ENCODE peak calls at places on chromosome 1, in six cellular contexts. One of them, this sample, is unnamed.

GRCh38 chr1:190179817-190180216 is 297.8 kb downstream of the BRINP3 start:
- DNase-seq in stimulated activated CD4-positive, alpha-beta T cell treated with anti-CD3 and anti-CD28 coated beads, Interleukin-15, amount 100 ng/mL, for 24 hours: no peak
- DNase-seq in neural progenitor cell: no peak
- DNase-seq in astrocyte of the cerebellum: no peak
- DNase-seq in AG04449: no peak
- DNase-seq in CD8-positive, alpha-beta memory T cell: no peak
- DNase-seq in this sample: no peak

GRCh38 chr1:33183306-33183705 is 1.5 kb upstream of the TRIM62 start:
- DNase-seq in stimulated activated CD4-positive, alpha-beta T cell treated with anti-CD3 and anti-CD28 coated beads, Interleukin-15, amount 100 ng/mL, for 24 hours: no peak
- DNase-seq in neural progenitor cell: no peak
- DNase-seq in astrocyte of the cerebellum: no peak
- DNase-seq in AG04449: no peak
- DNase-seq in CD8-positive, alpha-beta memory T cell: no peak
- DNase-seq in this sample: no peak

GRCh38 chr1:112605633-112606327 is 13.2 kb downstream of the ST7L start:
- DNase-seq in stimulated activated CD4-positive, alpha-beta T cell treated with anti-CD3 and anti-CD28 coated beads, Interleukin-15, amount 100 ng/mL, for 24 hours: no peak
- DNase-seq in neural progenitor cell: no peak
- DNase-seq in astrocyte of the cerebellum: no peak
- DNase-seq in AG04449: no peak
- DNase-seq in CD8-positive, alpha-beta memory T cell: no peak
- DNase-seq in this sample: no peak

GRCh38 chr1:211829343-211830054 is 1.1 kb downstream of the LPGAT1 start:
- DNase-seq in stimulated activated CD4-positive, alpha-beta T cell treated with anti-CD3 and anti-CD28 coated beads, Interleukin-15, amount 100 ng/mL, for 24 hours: peak
- DNase-seq in neural progenitor cell: peak
- DNase-seq in astrocyte of the cerebellum: no peak
- DNase-seq in AG04449: no peak
- DNase-seq in CD8-positive, alpha-beta memory T cell: no peak
- DNase-seq in this sample: no peak

GRCh38 chr1:214637722-214638473 is 34.9 kb downstream of the CENPF start:
- DNase-seq in stimulated activated CD4-positive, alpha-beta T cell treated with anti-CD3 and anti-CD28 coated beads, Interleukin-15, amount 100 ng/mL, for 24 hours: peak
- DNase-seq in neural progenitor cell: peak
- DNase-seq in astrocyte of the cerebellum: peak
- DNase-seq in AG04449: no peak
- DNase-seq in CD8-positive, alpha-beta memory T cell: no peak
- DNase-seq in this sample: no peak

GRCh38 chr1:39268112-39268581 is 63.7 kb downstream of the MACF1 start:
- DNase-seq in stimulated activated CD4-positive, alpha-beta T cell treated with anti-CD3 and anti-CD28 coated beads, Interleukin-15, amount 100 ng/mL, for 24 hours: peak
- DNase-seq in neural progenitor cell: peak
- DNase-seq in astrocyte of the cerebellum: peak
- DNase-seq in AG04449: peak
- DNase-seq in CD8-positive, alpha-beta memory T cell: no peak
- DNase-seq in this sample: no peak

GRCh38 chr1:165659581-165659895 is 28.5 kb downstream of the MGST3 start:
- DNase-seq in stimulated activated CD4-positive, alpha-beta T cell treated with anti-CD3 and anti-CD28 coated beads, Interleukin-15, amount 100 ng/mL, for 24 hours: no peak
- DNase-seq in neural progenitor cell: peak
- DNase-seq in astrocyte of the cerebellum: no peak
- DNase-seq in AG04449: no peak
- DNase-seq in CD8-positive, alpha-beta memory T cell: no peak
- DNase-seq in this sample: no peak

GRCh38 chr1:3296858-3297257 is 157.6 kb upstream of the ARHGEF16 start:
- DNase-seq in stimulated activated CD4-positive, alpha-beta T cell treated with anti-CD3 and anti-CD28 coated beads, Interleukin-15, amount 100 ng/mL, for 24 hours: no peak
- DNase-seq in neural progenitor cell: no peak
- DNase-seq in astrocyte of the cerebellum: no peak
- DNase-seq in AG04449: no peak
- DNase-seq in CD8-positive, alpha-beta memory T cell: no peak
- DNase-seq in this sample: no peak

GRCh38 chr1:53548031-53548491 is 88.9 kb downstream of the DMRTB1 start:
- DNase-seq in stimulated activated CD4-positive, alpha-beta T cell treated with anti-CD3 and anti-CD28 coated beads, Interleukin-15, amount 100 ng/mL, for 24 hours: no peak
- DNase-seq in neural progenitor cell: no peak
- DNase-seq in astrocyte of the cerebellum: no peak
- DNase-seq in AG04449: no peak
- DNase-seq in CD8-positive, alpha-beta memory T cell: no peak
- DNase-seq in this sample: no peak

GRCh38 chr1:30467101-30467500 is 256.3 kb downstream of the MATN1 start:
- DNase-seq in stimulated activated CD4-positive, alpha-beta T cell treated with anti-CD3 and anti-CD28 coated beads, Interleukin-15, amount 100 ng/mL, for 24 hours: no peak
- DNase-seq in neural progenitor cell: no peak
- DNase-seq in astrocyte of the cerebellum: no peak
- DNase-seq in AG04449: no peak
- DNase-seq in CD8-positive, alpha-beta memory T cell: no peak
- DNase-seq in this sample: no peak

GRCh38 chr1:2269922-2270259 is 41.8 kb downstream of the SKI start:
- DNase-seq in stimulated activated CD4-positive, alpha-beta T cell treated with anti-CD3 and anti-CD28 coated beads, Interleukin-15, amount 100 ng/mL, for 24 hours: no peak
- DNase-seq in neural progenitor cell: no peak
- DNase-seq in astrocyte of the cerebellum: no peak
- DNase-seq in AG04449: no peak
- DNase-seq in CD8-positive, alpha-beta memory T cell: no peak
- DNase-seq in this sample: no peak

GRCh38 chr1:28885472-28885877 is 28.9 kb upstream of the EPB41 start:
- DNase-seq in stimulated activated CD4-positive, alpha-beta T cell treated with anti-CD3 and anti-CD28 coated beads, Interleukin-15, amount 100 ng/mL, for 24 hours: no peak
- DNase-seq in neural progenitor cell: no peak
- DNase-seq in astrocyte of the cerebellum: no peak
- DNase-seq in AG04449: no peak
- DNase-seq in CD8-positive, alpha-beta memory T cell: no peak
- DNase-seq in this sample: no peak

GRCh38 chr1:199403421-199404116 is 623.9 kb upstream of the NR5A2 start:
- DNase-seq in stimulated activated CD4-positive, alpha-beta T cell treated with anti-CD3 and anti-CD28 coated beads, Interleukin-15, amount 100 ng/mL, for 24 hours: no peak
- DNase-seq in neural progenitor cell: no peak
- DNase-seq in astrocyte of the cerebellum: peak
- DNase-seq in AG04449: peak
- DNase-seq in CD8-positive, alpha-beta memory T cell: no peak
- DNase-seq in this sample: no peak

GRCh38 chr1:1599919-1600860 is at the start of gene FNDC10:
- DNase-seq in stimulated activated CD4-positive, alpha-beta T cell treated with anti-CD3 and anti-CD28 coated beads, Interleukin-15, amount 100 ng/mL, for 24 hours: no peak
- DNase-seq in neural progenitor cell: peak
- DNase-seq in astrocyte of the cerebellum: no peak
- DNase-seq in AG04449: no peak
- DNase-seq in CD8-positive, alpha-beta memory T cell: no peak
- DNase-seq in this sample: no peak

GRCh38 chr1:95982706-95983105 is 738.9 kb upstream of the PTBP2 start:
- DNase-seq in stimulated activated CD4-positive, alpha-beta T cell treated with anti-CD3 and anti-CD28 coated beads, Interleukin-15, amount 100 ng/mL, for 24 hours: no peak
- DNase-seq in neural progenitor cell: no peak
- DNase-seq in astrocyte of the cerebellum: no peak
- DNase-seq in AG04449: no peak
- DNase-seq in CD8-positive, alpha-beta memory T cell: no peak
- DNase-seq in this sample: no peak

GRCh38 chr1:215267495-215267894 is 185.0 kb downstream of the KCNK2 start:
- DNase-seq in stimulated activated CD4-positive, alpha-beta T cell treated with anti-CD3 and anti-CD28 coated beads, Interleukin-15, amount 100 ng/mL, for 24 hours: no peak
- DNase-seq in neural progenitor cell: no peak
- DNase-seq in astrocyte of the cerebellum: no peak
- DNase-seq in AG04449: no peak
- DNase-seq in CD8-positive, alpha-beta memory T cell: no peak
- DNase-seq in this sample: no peak

GRCh38 chr1:208055535-208055934 is 144.6 kb upstream of the CD34 start:
- DNase-seq in stimulated activated CD4-positive, alpha-beta T cell treated with anti-CD3 and anti-CD28 coated beads, Interleukin-15, amount 100 ng/mL, for 24 hours: no peak
- DNase-seq in neural progenitor cell: no peak
- DNase-seq in astrocyte of the cerebellum: no peak
- DNase-seq in AG04449: no peak
- DNase-seq in CD8-positive, alpha-beta memory T cell: no peak
- DNase-seq in this sample: no peak

GRCh38 chr1:173297798-173298391 is 90.8 kb upstream of the TNFSF4 start:
- DNase-seq in stimulated activated CD4-positive, alpha-beta T cell treated with anti-CD3 and anti-CD28 coated beads, Interleukin-15, amount 100 ng/mL, for 24 hours: peak
- DNase-seq in neural progenitor cell: no peak
- DNase-seq in astrocyte of the cerebellum: peak
- DNase-seq in AG04449: no peak
- DNase-seq in CD8-positive, alpha-beta memory T cell: no peak
- DNase-seq in this sample: peak

GRCh38 chr1:119680193-119680592 is 31.5 kb upstream of the PHGDH start:
- DNase-seq in stimulated activated CD4-positive, alpha-beta T cell treated with anti-CD3 and anti-CD28 coated beads, Interleukin-15, amount 100 ng/mL, for 24 hours: no peak
- DNase-seq in neural progenitor cell: no peak
- DNase-seq in astrocyte of the cerebellum: no peak
- DNase-seq in AG04449: no peak
- DNase-seq in CD8-positive, alpha-beta memory T cell: no peak
- DNase-seq in this sample: no peak

GRCh38 chr1:223212441-223212840 is 69.4 kb upstream of the TLR5 start:
- DNase-seq in stimulated activated CD4-positive, alpha-beta T cell treated with anti-CD3 and anti-CD28 coated beads, Interleukin-15, amount 100 ng/mL, for 24 hours: no peak
- DNase-seq in neural progenitor cell: no peak
- DNase-seq in astrocyte of the cerebellum: no peak
- DNase-seq in AG04449: no peak
- DNase-seq in CD8-positive, alpha-beta memory T cell: no peak
- DNase-seq in this sample: no peak

GRCh38 chr1:22685675-22686074 is 25.0 kb upstream of the EPHB2 start:
- DNase-seq in stimulated activated CD4-positive, alpha-beta T cell treated with anti-CD3 and anti-CD28 coated beads, Interleukin-15, amount 100 ng/mL, for 24 hours: no peak
- DNase-seq in neural progenitor cell: no peak
- DNase-seq in astrocyte of the cerebellum: no peak
- DNase-seq in AG04449: no peak
- DNase-seq in CD8-positive, alpha-beta memory T cell: no peak
- DNase-seq in this sample: no peak

GRCh38 chr1:218537131-218537904 is 192.2 kb downstream of the TGFB2 start:
- DNase-seq in stimulated activated CD4-positive, alpha-beta T cell treated with anti-CD3 and anti-CD28 coated beads, Interleukin-15, amount 100 ng/mL, for 24 hours: no peak
- DNase-seq in neural progenitor cell: no peak
- DNase-seq in astrocyte of the cerebellum: no peak
- DNase-seq in AG04449: peak
- DNase-seq in CD8-positive, alpha-beta memory T cell: no peak
- DNase-seq in this sample: no peak

GRCh38 chr1:31605908-31606427 is 11.5 kb upstream of the HCRTR1 start:
- DNase-seq in stimulated activated CD4-positive, alpha-beta T cell treated with anti-CD3 and anti-CD28 coated beads, Interleukin-15, amount 100 ng/mL, for 24 hours: peak
- DNase-seq in neural progenitor cell: no peak
- DNase-seq in astrocyte of the cerebellum: no peak
- DNase-seq in AG04449: no peak
- DNase-seq in CD8-positive, alpha-beta memory T cell: no peak
- DNase-seq in this sample: peak

GRCh38 chr1:247857069-247857985 is at the start of gene TRIM58:
- DNase-seq in stimulated activated CD4-positive, alpha-beta T cell treated with anti-CD3 and anti-CD28 coated beads, Interleukin-15, amount 100 ng/mL, for 24 hours: peak
- DNase-seq in neural progenitor cell: no peak
- DNase-seq in astrocyte of the cerebellum: no peak
- DNase-seq in AG04449: no peak
- DNase-seq in CD8-positive, alpha-beta memory T cell: no peak
- DNase-seq in this sample: peak

GRCh38 chr1:201728731-201729130 is 100.2 kb upstream of the IPO9 start:
- DNase-seq in stimulated activated CD4-positive, alpha-beta T cell treated with anti-CD3 and anti-CD28 coated beads, Interleukin-15, amount 100 ng/mL, for 24 hours: no peak
- DNase-seq in neural progenitor cell: peak
- DNase-seq in astrocyte of the cerebellum: no peak
- DNase-seq in AG04449: no peak
- DNase-seq in CD8-positive, alpha-beta memory T cell: no peak
- DNase-seq in this sample: no peak